ENCODE peak calls at places on chromosome 2, in eight cellular contexts. L, F, G, E, M, Z, W and K are unnamed samples.

GRCh38 chr2:10146366-10147005 is 23.9 kb downstream of the RRM2 start:
- DNase-seq in Z (no peak), L (no peak), W (no peak), G (no peak), F (no peak), E (no peak), M (no peak), K (no peak)

GRCh38 chr2:146814971-146815370 is 1029.9 kb upstream of the ACVR2A start:
- DNase-seq in G (no peak), M (no peak), L (no peak), Z (no peak), E (no peak), W (no peak), F (no peak), K (no peak)

GRCh38 chr2:38104598-38104997 is 28.6 kb upstream of the CYP1B1 start:
- DNase-seq in Z (no peak), E (no peak), L (no peak), M (no peak), F (no peak), W (no peak), G (no peak), K (no peak)

GRCh38 chr2:26978061-26978596 is 7.7 kb downstream of the MAPRE3 start:
- DNase-seq in W (no peak), F (no peak), E (peak), L (peak), Z (no peak), M (peak), G (peak), K (no peak)

GRCh38 chr2:211534655-211535054 is 978.3 kb downstream of the CPS1 start:
- DNase-seq in F (no peak), W (no peak), M (no peak), E (no peak), Z (no peak), L (no peak), G (peak), K (no peak)

GRCh38 chr2:54360055-54360792 is 95.9 kb upstream of the SPTBN1 start:
- DNase-seq in G (peak), E (no peak), W (peak), Z (peak), L (no peak), M (peak), F (no peak), K (peak)

GRCh38 chr2:98512699-98513098 is 68.0 kb downstream of the INPP4A start:
- DNase-seq in L (peak), W (no peak), M (no peak), F (no peak), Z (no peak), E (no peak), G (no peak), K (no peak)

GRCh38 chr2:208386546-208386945 is 20.0 kb upstream of the PTH2R start:
- DNase-seq in L (no peak), F (no peak), Z (no peak), G (no peak), W (no peak), E (no peak), M (no peak), K (no peak)

GRCh38 chr2:182970486-182970885 is 67.8 kb downstream of the NCKAP1 start:
- DNase-seq in F (no peak), L (no peak), W (no peak), G (no peak), Z (no peak), E (no peak), M (no peak), K (no peak)

GRCh38 chr2:54677476-54678265 is 45.8 kb upstream of the EML6 start:
- DNase-seq in G (no peak), E (no peak), Z (no peak), F (no peak), M (no peak), L (no peak), W (no peak), K (no peak)

GRCh38 chr2:201007584-201007998 is 44.1 kb upstream of the ORC2 start:
- DNase-seq in M (no peak), F (no peak), W (no peak), Z (no peak), E (no peak), G (no peak), L (peak), K (no peak)

GRCh38 chr2:144890828-144891227 is 370.9 kb upstream of the ZEB2 start:
- DNase-seq in M (peak), G (peak), W (no peak), F (no peak), L (no peak), Z (peak), E (no peak), K (peak)

GRCh38 chr2:217471329-217471728 is 531.5 kb downstream of the TNS1 start:
- DNase-seq in Z (peak), W (peak), M (peak), F (no peak), E (no peak), L (no peak), G (no peak), K (no peak)

GRCh38 chr2:123051136-123051535 is 974.0 kb upstream of the CNTNAP5 start:
- DNase-seq in L (no peak), Z (no peak), E (no peak), F (no peak), M (no peak), W (no peak), G (no peak), K (no peak)

GRCh38 chr2:67600946-67601345 is 203.8 kb downstream of the ETAA1 start:
- DNase-seq in L (no peak), E (no peak), M (peak), W (no peak), F (no peak), G (no peak), Z (peak), K (no peak)

GRCh38 chr2:197908191-197908590 is 103.8 kb downstream of the PLCL1 start:
- DNase-seq in Z (no peak), E (no peak), W (no peak), M (peak), L (no peak), F (no peak), G (no peak), K (no peak)

GRCh38 chr2:197908940-197909339 is 104.5 kb downstream of the PLCL1 start:
- DNase-seq in M (peak), Z (no peak), W (peak), G (no peak), F (no peak), E (no peak), L (no peak), K (no peak)

GRCh38 chr2:197904446-197904845 is 100.1 kb downstream of the PLCL1 start:
- DNase-seq in E (no peak), Z (no peak), M (no peak), L (no peak), W (no peak), F (no peak), G (no peak), K (no peak)

GRCh38 chr2:197911667-197912066 is 107.3 kb downstream of the PLCL1 start:
- DNase-seq in F (no peak), M (no peak), G (no peak), E (no peak), Z (no peak), L (no peak), W (no peak), K (no peak)

GRCh38 chr2:197909377-197909776 is 105.0 kb downstream of the PLCL1 start:
- DNase-seq in G (no peak), F (no peak), L (no peak), Z (peak), W (peak), E (no peak), M (peak), K (peak)
- H3K4me3 ChIP-seq in G (no peak), F (no peak), L (no peak), Z (no peak), W (no peak), E (peak), M (no peak), K (no peak)

GRCh38 chr2:197782121-197782520 is 3.0 kb downstream of the BOLL start:
- DNase-seq in F (no peak), Z (no peak), L (no peak), E (no peak), W (no peak), M (no peak), G (no peak), K (no peak)

GRCh38 chr2:197784956-197785941 is at the start of gene BOLL:
- DNase-seq in M (no peak), G (no peak), W (no peak), E (no peak), Z (no peak), F (no peak), L (no peak), K (no peak)

DNA sequence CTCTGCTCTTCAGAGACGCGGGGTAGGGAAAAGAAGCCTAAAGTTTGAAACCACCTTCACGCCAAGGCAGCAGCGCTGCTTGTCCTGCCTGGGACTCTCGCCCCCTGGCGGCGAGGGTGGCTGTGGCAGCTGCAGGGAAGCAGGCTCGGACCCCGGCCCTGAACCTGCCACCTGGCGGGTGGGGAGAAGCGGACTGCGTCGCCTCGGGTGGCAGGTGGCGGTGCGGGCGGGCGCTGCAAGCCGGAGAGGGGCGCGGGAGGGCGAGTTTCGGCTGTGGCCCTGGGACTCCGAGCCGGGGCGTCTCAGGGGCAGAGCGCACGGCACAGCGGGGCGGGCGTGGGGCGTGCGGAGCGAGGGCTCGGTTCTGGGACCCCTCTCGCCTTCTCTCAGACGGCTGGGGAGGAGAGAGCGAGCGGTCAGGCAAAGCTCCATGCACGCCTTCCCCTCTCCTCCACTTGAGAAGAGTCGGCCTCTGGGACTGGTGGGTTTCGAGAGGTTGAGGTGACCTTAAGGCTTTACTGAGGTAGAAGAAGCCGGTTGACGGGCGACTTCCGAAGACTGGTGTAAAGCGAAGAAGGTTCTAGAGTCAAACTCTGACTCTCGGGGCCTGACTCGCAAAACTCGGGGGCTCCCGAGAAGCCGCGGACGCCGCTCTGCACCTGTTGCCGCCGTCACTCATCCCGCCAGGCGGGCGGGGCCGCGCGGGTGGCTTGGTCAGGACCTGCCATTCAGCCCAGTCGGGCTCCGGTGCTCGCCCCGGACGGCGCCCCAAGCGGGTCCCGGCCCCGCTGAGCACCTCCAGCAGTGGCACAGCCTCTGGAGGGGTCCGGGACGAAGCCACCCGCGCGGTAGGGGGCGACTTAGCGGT is 1.1 kb upstream of the BOLL start:
- DNase-seq in E (peak), G (peak), W (no peak), Z (no peak), M (no peak), L (peak), F (peak), K (no peak)
- TF ChIP-seq CTCF in E (peak), G (peak), W (peak), Z (peak), M (peak), L (peak), F (peak), K (peak)

GRCh38 chr2:56009758-56010534 is 86.4 kb upstream of the EFEMP1 start:
- DNase-seq in G (peak), W (no peak), M (peak), Z (peak), F (no peak), L (no peak), E (no peak), K (peak)
- H3K4me3 ChIP-seq in G (no peak), W (no peak), M (no peak), Z (no peak), F (no peak), L (no peak), E (no peak), K (no peak)

GRCh38 chr2:5725794-5726463 is 33.7 kb downstream of the SOX11 start:
- DNase-seq in Z (peak), G (peak), F (no peak), M (no peak), E (no peak), W (no peak), L (no peak), K (peak)
- TF ChIP-seq CTCF in Z (no peak), G (no peak), F (no peak), M (no peak), E (no peak), W (no peak), L (no peak), K (no peak)